ENCODE peak calls at places on chromosomes 1 and 21, in five cellular contexts. E is fibroblast of the aortic adventitia, M is dorsolateral prefrontal cortex, K is AG04450, F is body of pancreas. O is an unnamed sample.

GRCh38 chr1:37932759-37933158 is 14.1 kb downstream of the INPP5B start:
- DNase-seq in E (peak), M (no peak), K (no peak), F (no peak), O (no peak)

GRCh38 chr1:23449918-23450317 is 25.4 kb upstream of the TCEA3 start:
- DNase-seq in E (no peak), M (no peak), K (no peak), F (peak), O (no peak)

GRCh38 chr1:226606311-226607267 is 58.0 kb downstream of the STUM start:
- DNase-seq in E (peak), M (no peak), K (no peak), F (no peak), O (no peak)

GRCh38 chr1:241271427-241271826 is 85.6 kb downstream of the RGS7 start:
- DNase-seq in E (no peak), M (no peak), K (no peak), F (no peak), O (no peak)

GRCh38 chr1:12473596-12474329 is 144.2 kb downstream of the DHRS3 start:
- DNase-seq in E (peak), M (no peak), K (no peak), F (no peak), O (no peak)

GRCh38 chr21:42636931-42637601 is 16.4 kb upstream of the PDE9A start:
- DNase-seq in E (no peak), M (no peak), K (no peak), F (no peak), O (no peak)

GRCh38 chr1:8866173-8866791 is 12.2 kb downstream of the ENO1 start:
- DNase-seq in E (no peak), M (no peak), K (no peak), F (no peak), O (no peak)

GRCh38 chr21:42974832-42975820 is 764 bp downstream of the PKNOX1 start:
- DNase-seq in E (peak), M (no peak), K (no peak), F (peak), O (no peak)

GRCh38 chr1:169995993-169996392 is 78.5 kb downstream of the KIFAP3 start:
- DNase-seq in E (no peak), M (no peak), K (no peak), F (no peak), O (no peak)

GRCh38 chr1:38701088-38701487 is 158.5 kb downstream of the RRAGC start:
- DNase-seq in E (no peak), M (no peak), K (no peak), F (no peak), O (no peak)

GRCh38 chr1:167186771-167187170 is 33.9 kb upstream of the POU2F1 start:
- DNase-seq in E (no peak), M (no peak), K (no peak), F (no peak), O (no peak)

GRCh38 chr1:36327421-36328087 is 4.1 kb upstream of the EVA1B start:
- DNase-seq in E (peak), M (no peak), K (no peak), F (no peak), O (no peak)

GRCh38 chr1:92968138-92969032 is 7.1 kb upstream of the DIPK1A start:
- DNase-seq in E (no peak), M (no peak), K (no peak), F (no peak), O (no peak)

GRCh38 chr1:238457610-238458009 is 566.9 kb upstream of the ZP4 start:
- DNase-seq in E (peak), M (no peak), K (no peak), F (no peak), O (no peak)

GRCh38 chr1:162253790-162254189 is 122.9 kb downstream of the SPATA46 start:
- DNase-seq in E (no peak), M (no peak), K (no peak), F (no peak), O (no peak)

GRCh38 chr1:63004868-63005267 is 220.9 kb downstream of the ATG4C start:
- DNase-seq in E (peak), M (no peak), K (no peak), F (no peak), O (no peak)

GRCh38 chr1:109882288-109883245 is 28.1 kb upstream of the CSF1 start:
- DNase-seq in E (no peak), M (peak), K (no peak), F (no peak), O (no peak)

GRCh38 chr1:51224255-51224654 is 11.8 kb upstream of the RNF11 start:
- DNase-seq in E (no peak), M (no peak), K (no peak), F (no peak), O (no peak)

GRCh38 chr1:47340227-47340626 is 6.6 kb downstream of the CMPK1 start:
- DNase-seq in E (no peak), M (no peak), K (peak), F (no peak), O (no peak)

GRCh38 chr21:42027085-42027803 is 17.1 kb upstream of the ZBTB21 start:
- DNase-seq in E (no peak), M (no peak), K (no peak), F (no peak), O (no peak)

GRCh38 chr1:10101929-10102328 is 69.2 kb downstream of the UBE4B start:
- DNase-seq in E (no peak), M (no peak), K (no peak), F (no peak), O (no peak)

GRCh38 chr1:169741666-169742394 is 8.0 kb upstream of the SELE start:
- DNase-seq in E (peak), M (no peak), K (no peak), F (no peak), O (peak)

GRCh38 chr21:36654341-36654740 is 44.6 kb upstream of the SIM2 start:
- DNase-seq in E (no peak), M (peak), K (no peak), F (no peak), O (no peak)

GRCh38 chr1:64006276-64007051 is 197.0 kb upstream of the UBE2U start:
- DNase-seq in E (peak), M (no peak), K (no peak), F (peak), O (peak)

GRCh38 chr1:64013395-64013794 is 190.0 kb upstream of the UBE2U start:
- DNase-seq in E (no peak), M (no peak), K (no peak), F (no peak), O (no peak)

GRCh38 chr1:64004451-64004850 is 199.0 kb upstream of the UBE2U start:
- DNase-seq in E (no peak), M (no peak), K (no peak), F (no peak), O (peak)

GRCh38 chr1:64010316-64010715 is 193.1 kb upstream of the UBE2U start:
- DNase-seq in E (no peak), M (no peak), K (no peak), F (no peak), O (no peak)
- H3K4me3 ChIP-seq in E (no peak), M (no peak), K (no peak), F (no peak), O (no peak)

DNA sequence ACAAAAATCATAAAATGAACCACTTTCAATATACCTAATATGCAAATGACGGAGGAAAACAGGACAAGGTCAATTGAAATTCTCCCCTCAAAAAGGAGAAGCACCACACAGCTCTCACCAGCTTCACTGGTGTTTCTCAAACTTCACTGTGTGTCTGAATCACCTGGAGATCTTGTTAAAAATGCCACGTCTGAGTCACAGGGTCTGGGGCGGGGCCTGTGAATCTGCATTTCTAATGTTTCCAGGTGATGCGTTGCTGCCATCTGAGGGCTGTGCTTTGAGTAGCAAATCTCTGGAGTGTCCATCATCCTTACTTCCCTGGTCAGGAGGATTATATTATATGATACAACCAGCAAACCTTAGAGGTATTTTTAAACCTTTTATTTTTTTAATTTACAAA is 9.0 kb downstream of the CLDN19 start:
- DNase-seq in E (peak), M (no peak), K (no peak), F (no peak), O (no peak)
- TF ChIP-seq CTCF in E (no peak), M (no peak), K (no peak), F (no peak), O (no peak)

GRCh38 chr1:155983191-155984023 is 5.1 kb upstream of the ARHGEF2 start:
- DNase-seq in E (peak), M (no peak), K (peak), F (no peak), O (peak)
- H3K4me3 ChIP-seq in E (peak), M (no peak), K (peak), F (no peak), O (no peak)

GRCh38 chr1:150537732-150538684 is 11.2 kb upstream of the ADAMTSL4 start:
- DNase-seq in E (peak), M (no peak), K (peak), F (no peak), O (no peak)
- TF ChIP-seq CTCF in E (peak), M (no peak), K (no peak), F (no peak), O (peak)

GRCh38 chr1:186568221-186568620 is 107.3 kb upstream of the PDC start:
- DNase-seq in E (no peak), M (no peak), K (no peak), F (no peak), O (no peak)
- H3K4me3 ChIP-seq in E (no peak), M (no peak), K (no peak), F (no peak), O (no peak)

GRCh38 chr1:145845144-145845513 is 301 bp upstream of the NUDT17 start:
- DNase-seq in E (no peak), M (no peak), K (no peak), F (no peak), O (no peak)

GRCh38 chr1:145845514-145846161 is at the start of gene NUDT17:
- DNase-seq in E (peak), M (peak), K (peak), F (peak), O (no peak)

GRCh38 chr1:145847827-145848226 is 2.4 kb downstream of the NUDT17 start:
- DNase-seq in E (no peak), M (no peak), K (no peak), F (no peak), O (no peak)

GRCh38 chr1:145849356-145850165 is 4.1 kb downstream of the NUDT17 start:
- DNase-seq in E (peak), M (no peak), K (no peak), F (no peak), O (peak)

DNA sequence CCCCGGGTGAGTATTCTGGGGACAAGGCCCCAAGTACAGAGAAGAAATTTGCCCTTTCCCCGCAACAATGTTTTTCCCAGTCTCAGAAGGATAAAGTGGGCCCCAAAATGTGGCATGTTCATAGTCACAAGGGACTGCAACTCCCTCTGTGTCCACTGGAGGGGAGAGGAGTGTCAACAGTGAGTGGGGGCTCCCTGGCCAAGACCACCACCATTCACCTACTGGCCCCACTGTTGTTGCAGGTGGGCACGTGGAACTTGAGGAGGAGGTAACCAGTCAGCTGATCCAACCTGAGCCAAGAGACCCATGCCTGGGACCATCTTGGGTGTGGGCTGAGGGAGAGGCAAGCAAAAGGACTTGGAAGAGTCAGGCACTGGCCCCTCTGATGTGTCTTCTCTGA is 761 bp downstream of the NUDT17 start:
- DNase-seq in E (peak), M (no peak), K (no peak), F (no peak), O (no peak)
- TF ChIP-seq CTCF in E (peak), M (peak), K (peak), F (peak), O (peak)

GRCh38 chr21:44712203-44713028 is 1.0 kb upstream of the TSPEAR start:
- DNase-seq in E (no peak), M (no peak), K (no peak), F (no peak), O (no peak)
- H3K4me3 ChIP-seq in E (no peak), M (no peak), K (no peak), F (no peak), O (no peak)

DNA sequence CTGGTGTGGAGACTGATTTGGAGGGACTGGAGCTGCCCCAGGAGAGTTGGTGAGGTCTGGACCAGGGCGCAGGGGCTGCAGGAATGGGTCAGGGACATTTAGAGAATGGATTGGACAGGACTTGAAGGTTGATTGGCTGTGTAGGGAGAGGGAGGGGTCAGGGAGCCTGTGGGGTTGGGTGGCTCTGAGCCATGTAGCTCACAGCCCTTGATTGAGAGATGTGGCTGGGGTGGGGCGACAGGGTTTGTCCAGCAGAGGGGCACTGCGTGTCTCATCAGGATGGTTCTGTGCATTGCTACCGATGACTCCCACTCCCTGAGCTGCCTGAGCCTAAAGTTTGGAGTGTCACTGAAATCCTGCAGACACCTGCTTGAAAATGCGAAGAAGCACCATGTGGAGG is 12.1 kb downstream of the AZIN2 start:
- DNase-seq in E (no peak), M (no peak), K (no peak), F (no peak), O (no peak)
- TF ChIP-seq CTCF in E (no peak), M (no peak), K (no peak), F (no peak), O (no peak)

DNA sequence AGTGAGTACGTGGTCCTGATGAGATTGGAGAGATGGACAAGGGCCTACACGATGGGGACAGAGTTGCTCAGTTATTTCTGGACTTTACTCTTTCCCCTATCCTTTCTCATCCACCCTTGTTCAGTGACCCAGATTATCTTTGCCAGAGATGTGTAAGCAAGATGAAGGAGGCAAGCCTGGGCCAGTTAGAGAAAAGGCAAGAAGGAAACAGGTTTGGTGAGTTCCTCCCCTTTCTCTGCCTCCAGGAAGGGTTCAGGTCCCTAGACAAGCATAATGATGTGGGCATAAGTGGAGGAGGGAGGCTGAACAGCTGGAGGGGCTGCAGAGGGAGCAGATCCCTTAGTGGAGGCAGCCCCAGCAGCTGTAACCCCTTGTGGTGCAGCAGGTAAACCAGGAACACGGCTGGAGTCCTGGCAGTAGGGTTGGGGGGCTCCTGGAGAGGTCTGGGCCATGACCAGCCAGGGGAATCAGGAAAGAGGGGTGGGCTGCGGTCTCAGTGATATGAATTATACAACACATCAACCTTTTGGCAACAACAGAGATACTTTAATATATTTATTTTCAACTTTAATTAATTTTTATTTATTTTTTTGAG is 9.2 kb upstream of the CDC42 start:
- DNase-seq in E (no peak), M (no peak), K (no peak), F (no peak), O (no peak)
- H3K4me3 ChIP-seq in E (no peak), M (no peak), K (no peak), F (no peak), O (no peak)

O was measured in retinal pigment epithelial cell.